ENCODE peak calls at places on chromosomes 3 and 15, in eight cellular contexts. One of them, this sample, is unnamed.

GRCh38 chr3:125694761-125695294 is 99.5 kb upstream of the OSBPL11 start:
- DNase-seq in uterus: no peak
- DNase-seq in RWPE1: no peak
- DNase-seq in choroid plexus epithelial cell: no peak
- DNase-seq in foreskin fibroblast: no peak
- DNase-seq in astrocyte of the spinal cord: no peak
- DNase-seq in NB4: no peak
- DNase-seq in mesothelial cell of epicardium: no peak
- DNase-seq in this sample: no peak

GRCh38 chr3:68705695-68706429 is 226.5 kb downstream of the TAFA4 start:
- DNase-seq in uterus: no peak
- DNase-seq in RWPE1: no peak
- DNase-seq in choroid plexus epithelial cell: no peak
- DNase-seq in foreskin fibroblast: no peak
- DNase-seq in astrocyte of the spinal cord: no peak
- DNase-seq in NB4: no peak
- DNase-seq in mesothelial cell of epicardium: no peak
- DNase-seq in this sample: no peak

GRCh38 chr3:108342829-108343478 is 46.6 kb downstream of the HHLA2 start:
- DNase-seq in uterus: no peak
- DNase-seq in RWPE1: no peak
- DNase-seq in choroid plexus epithelial cell: peak
- DNase-seq in foreskin fibroblast: peak
- DNase-seq in astrocyte of the spinal cord: peak
- DNase-seq in NB4: no peak
- DNase-seq in mesothelial cell of epicardium: no peak
- DNase-seq in this sample: no peak

GRCh38 chr15:25178835-25179672 is 224.3 kb downstream of the SNRPN start:
- DNase-seq in uterus: peak
- DNase-seq in RWPE1: no peak
- DNase-seq in choroid plexus epithelial cell: no peak
- DNase-seq in foreskin fibroblast: no peak
- DNase-seq in astrocyte of the spinal cord: no peak
- DNase-seq in NB4: no peak
- DNase-seq in mesothelial cell of epicardium: peak
- DNase-seq in this sample: no peak

GRCh38 chr3:108430540-108430939 is 79.9 kb downstream of the MYH15 start:
- DNase-seq in uterus: no peak
- DNase-seq in RWPE1: no peak
- DNase-seq in choroid plexus epithelial cell: no peak
- DNase-seq in foreskin fibroblast: no peak
- DNase-seq in astrocyte of the spinal cord: peak
- DNase-seq in NB4: no peak
- DNase-seq in mesothelial cell of epicardium: no peak
- DNase-seq in this sample: no peak

GRCh38 chr3:112734171-112734570 is 93.2 kb upstream of the CCDC80 start:
- DNase-seq in uterus: no peak
- DNase-seq in RWPE1: no peak
- DNase-seq in choroid plexus epithelial cell: peak
- DNase-seq in foreskin fibroblast: peak
- DNase-seq in astrocyte of the spinal cord: no peak
- DNase-seq in NB4: no peak
- DNase-seq in mesothelial cell of epicardium: no peak
- DNase-seq in this sample: no peak

GRCh38 chr3:128794067-128794768 is 68.2 kb downstream of the RAB7A start:
- DNase-seq in uterus: no peak
- DNase-seq in RWPE1: peak
- DNase-seq in choroid plexus epithelial cell: peak
- DNase-seq in foreskin fibroblast: peak
- DNase-seq in astrocyte of the spinal cord: peak
- DNase-seq in NB4: peak
- DNase-seq in mesothelial cell of epicardium: no peak
- DNase-seq in this sample: no peak

GRCh38 chr15:38050988-38051387 is 116.5 kb downstream of the TMCO5A start:
- DNase-seq in uterus: no peak
- DNase-seq in RWPE1: no peak
- DNase-seq in choroid plexus epithelial cell: no peak
- DNase-seq in foreskin fibroblast: peak
- DNase-seq in astrocyte of the spinal cord: no peak
- DNase-seq in NB4: no peak
- DNase-seq in mesothelial cell of epicardium: no peak
- DNase-seq in this sample: no peak

GRCh38 chr3:134030801-134031619 is 1.3 kb upstream of the SLCO2A1 start:
- DNase-seq in uterus: no peak
- DNase-seq in RWPE1: no peak
- DNase-seq in choroid plexus epithelial cell: no peak
- DNase-seq in foreskin fibroblast: no peak
- DNase-seq in astrocyte of the spinal cord: no peak
- DNase-seq in NB4: no peak
- DNase-seq in mesothelial cell of epicardium: no peak
- DNase-seq in this sample: no peak

GRCh38 chr15:49843725-49844124 is 222.9 kb downstream of the DTWD1 start:
- DNase-seq in uterus: no peak
- DNase-seq in RWPE1: no peak
- DNase-seq in choroid plexus epithelial cell: peak
- DNase-seq in foreskin fibroblast: peak
- DNase-seq in astrocyte of the spinal cord: peak
- DNase-seq in NB4: no peak
- DNase-seq in mesothelial cell of epicardium: no peak
- DNase-seq in this sample: no peak

GRCh38 chr15:78374436-78375393 is 34.6 kb downstream of the CRABP1 start:
- DNase-seq in uterus: no peak
- DNase-seq in RWPE1: peak
- DNase-seq in choroid plexus epithelial cell: no peak
- DNase-seq in foreskin fibroblast: no peak
- DNase-seq in astrocyte of the spinal cord: no peak
- DNase-seq in NB4: peak
- DNase-seq in mesothelial cell of epicardium: no peak
- DNase-seq in this sample: no peak

GRCh38 chr15:85618956-85619491 is 175.7 kb downstream of the KLHL25 start:
- DNase-seq in uterus: peak
- DNase-seq in RWPE1: peak
- DNase-seq in choroid plexus epithelial cell: peak
- DNase-seq in foreskin fibroblast: peak
- DNase-seq in astrocyte of the spinal cord: peak
- DNase-seq in NB4: peak
- DNase-seq in mesothelial cell of epicardium: no peak
- DNase-seq in this sample: peak

GRCh38 chr15:89051875-89052274 is 36.4 kb upstream of the ABHD2 start:
- DNase-seq in uterus: no peak
- DNase-seq in RWPE1: no peak
- DNase-seq in choroid plexus epithelial cell: peak
- DNase-seq in foreskin fibroblast: peak
- DNase-seq in astrocyte of the spinal cord: peak
- DNase-seq in NB4: no peak
- DNase-seq in mesothelial cell of epicardium: no peak
- DNase-seq in this sample: no peak

GRCh38 chr3:186264608-186265400 is 97.2 kb downstream of the DGKG start:
- DNase-seq in uterus: no peak
- DNase-seq in RWPE1: no peak
- DNase-seq in choroid plexus epithelial cell: no peak
- DNase-seq in foreskin fibroblast: no peak
- DNase-seq in astrocyte of the spinal cord: no peak
- DNase-seq in NB4: no peak
- DNase-seq in mesothelial cell of epicardium: no peak
- DNase-seq in this sample: no peak

GRCh38 chr3:186273586-186273985 is 88.4 kb downstream of the DGKG start:
- DNase-seq in uterus: no peak
- DNase-seq in RWPE1: no peak
- DNase-seq in choroid plexus epithelial cell: no peak
- DNase-seq in foreskin fibroblast: no peak
- DNase-seq in astrocyte of the spinal cord: no peak
- DNase-seq in NB4: no peak
- DNase-seq in mesothelial cell of epicardium: no peak
- DNase-seq in this sample: no peak

GRCh38 chr3:186267758-186268157 is 94.3 kb downstream of the DGKG start:
- DNase-seq in uterus: no peak
- DNase-seq in RWPE1: no peak
- DNase-seq in choroid plexus epithelial cell: no peak
- DNase-seq in foreskin fibroblast: no peak
- DNase-seq in astrocyte of the spinal cord: no peak
- DNase-seq in NB4: no peak
- DNase-seq in mesothelial cell of epicardium: no peak
- DNase-seq in this sample: no peak

GRCh38 chr3:186270711-186271110 is 91.3 kb downstream of the DGKG start:
- DNase-seq in uterus: no peak
- DNase-seq in RWPE1: no peak
- DNase-seq in choroid plexus epithelial cell: no peak
- DNase-seq in foreskin fibroblast: no peak
- DNase-seq in astrocyte of the spinal cord: no peak
- DNase-seq in NB4: no peak
- DNase-seq in mesothelial cell of epicardium: no peak
- DNase-seq in this sample: no peak

DNA sequence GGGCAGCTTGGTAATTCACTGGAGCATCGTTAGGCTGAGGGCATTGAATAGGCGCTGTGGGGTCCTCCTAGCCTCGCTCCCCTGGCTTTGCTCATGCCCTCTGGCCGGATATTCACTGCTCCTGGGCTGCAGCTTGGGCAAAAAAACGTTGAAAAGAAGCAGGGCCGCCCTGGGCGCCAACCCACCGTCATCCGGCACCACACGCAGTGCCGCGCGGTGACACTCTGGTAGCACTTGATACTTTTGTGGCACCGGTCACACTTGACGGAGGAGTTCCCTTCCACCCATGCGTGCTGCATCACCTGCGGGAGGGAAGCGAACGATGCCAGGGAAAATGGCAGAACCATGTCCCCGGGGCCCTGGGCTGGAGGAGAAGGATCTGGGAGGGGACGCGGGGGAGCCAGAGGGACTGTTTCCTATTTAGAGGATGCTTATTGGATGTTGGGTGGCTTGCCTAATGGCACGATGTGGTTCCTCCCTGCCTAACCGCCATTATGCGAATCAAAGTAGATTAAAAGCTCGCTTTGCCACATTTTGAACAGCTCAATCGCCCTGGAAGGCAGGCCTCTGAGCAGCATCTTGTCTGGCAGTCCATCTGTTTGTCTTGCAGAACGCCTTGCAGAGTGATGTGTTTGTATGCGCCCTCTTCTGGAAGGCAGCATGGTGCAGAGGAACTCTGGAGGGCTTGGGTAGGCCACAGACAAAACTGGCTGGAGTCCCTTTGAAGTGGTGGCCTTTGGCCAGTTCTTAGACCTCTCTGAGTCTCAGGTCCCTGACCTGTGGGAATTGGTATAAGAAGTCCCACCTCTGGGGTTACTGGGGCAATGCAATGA is 93.2 kb downstream of the DGKG start:
- DNase-seq in uterus: no peak
- DNase-seq in RWPE1: no peak
- DNase-seq in choroid plexus epithelial cell: peak
- DNase-seq in foreskin fibroblast: peak
- DNase-seq in astrocyte of the spinal cord: no peak
- DNase-seq in NB4: peak
- DNase-seq in mesothelial cell of epicardium: no peak
- DNase-seq in this sample: no peak
- TF ChIP-seq CTCF in uterus: no peak
- TF ChIP-seq CTCF in RWPE1: no peak
- TF ChIP-seq CTCF in choroid plexus epithelial cell: peak
- TF ChIP-seq CTCF in foreskin fibroblast: peak
- TF ChIP-seq CTCF in astrocyte of the spinal cord: peak
- TF ChIP-seq CTCF in NB4: peak
- TF ChIP-seq CTCF in mesothelial cell of epicardium: no peak
- TF ChIP-seq CTCF in this sample: no peak

DNA sequence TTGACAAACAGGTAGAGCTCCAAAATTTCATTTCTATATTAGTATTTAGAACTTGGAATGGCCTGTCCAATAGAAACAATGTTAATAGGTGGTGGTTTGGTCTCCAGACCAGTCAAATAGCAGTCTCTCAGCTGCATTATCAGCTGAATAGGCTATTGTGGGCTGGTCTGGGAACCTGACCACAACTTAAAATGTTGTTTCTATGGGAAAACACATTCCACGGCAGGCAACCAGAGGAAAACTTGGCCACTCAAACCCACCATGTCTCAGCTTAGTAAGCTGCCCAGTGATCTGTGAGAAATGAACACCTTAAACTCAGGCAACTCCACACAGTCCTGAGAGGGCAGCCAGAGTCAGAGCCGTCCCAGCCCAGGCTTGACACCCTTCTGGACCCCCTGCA is 20.4 kb downstream of the FBN1 start:
- DNase-seq in uterus: no peak
- DNase-seq in RWPE1: no peak
- DNase-seq in choroid plexus epithelial cell: no peak
- DNase-seq in foreskin fibroblast: no peak
- DNase-seq in astrocyte of the spinal cord: peak
- DNase-seq in NB4: no peak
- DNase-seq in mesothelial cell of epicardium: no peak
- DNase-seq in this sample: no peak
- TF ChIP-seq CTCF in uterus: no peak
- TF ChIP-seq CTCF in RWPE1: no peak
- TF ChIP-seq CTCF in choroid plexus epithelial cell: no peak
- TF ChIP-seq CTCF in foreskin fibroblast: no peak
- TF ChIP-seq CTCF in astrocyte of the spinal cord: no peak
- TF ChIP-seq CTCF in NB4: no peak
- TF ChIP-seq CTCF in mesothelial cell of epicardium: no peak
- TF ChIP-seq CTCF in this sample: no peak

DNA sequence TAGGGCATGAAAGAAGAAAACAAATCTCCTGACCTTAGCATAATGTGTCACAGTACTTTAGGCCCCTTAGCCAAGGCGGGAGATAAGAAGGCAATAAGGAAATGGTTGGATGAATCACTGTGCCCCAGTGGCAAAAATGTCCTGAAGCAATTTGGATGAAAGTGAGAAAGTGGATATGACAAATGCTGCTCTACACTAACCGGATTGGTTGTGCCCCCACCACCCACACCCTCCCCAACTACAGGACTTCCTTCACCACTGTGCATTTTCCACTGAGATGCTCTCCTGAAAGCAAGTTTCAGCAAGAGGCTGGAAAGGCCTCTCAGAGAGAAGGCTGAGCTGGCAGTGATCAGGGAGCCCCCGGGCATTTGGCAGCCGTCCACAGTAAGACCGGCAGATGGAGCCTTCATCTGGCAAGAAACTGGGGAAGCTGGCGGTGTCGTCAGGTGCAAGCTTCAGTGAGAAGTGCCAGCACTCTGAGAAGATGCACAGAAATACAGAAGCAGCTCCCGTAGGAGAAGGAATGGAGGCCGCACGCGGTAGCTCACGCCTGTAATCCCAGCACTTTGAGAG is 63.8 kb downstream of the ATP1B3 start:
- DNase-seq in uterus: no peak
- DNase-seq in RWPE1: peak
- DNase-seq in choroid plexus epithelial cell: peak
- DNase-seq in foreskin fibroblast: peak
- DNase-seq in astrocyte of the spinal cord: peak
- DNase-seq in NB4: no peak
- DNase-seq in mesothelial cell of epicardium: peak
- DNase-seq in this sample: no peak
- TF ChIP-seq CTCF in uterus: no peak
- TF ChIP-seq CTCF in RWPE1: no peak
- TF ChIP-seq CTCF in choroid plexus epithelial cell: no peak
- TF ChIP-seq CTCF in foreskin fibroblast: no peak
- TF ChIP-seq CTCF in astrocyte of the spinal cord: no peak
- TF ChIP-seq CTCF in NB4: no peak
- TF ChIP-seq CTCF in mesothelial cell of epicardium: no peak
- TF ChIP-seq CTCF in this sample: no peak

DNA sequence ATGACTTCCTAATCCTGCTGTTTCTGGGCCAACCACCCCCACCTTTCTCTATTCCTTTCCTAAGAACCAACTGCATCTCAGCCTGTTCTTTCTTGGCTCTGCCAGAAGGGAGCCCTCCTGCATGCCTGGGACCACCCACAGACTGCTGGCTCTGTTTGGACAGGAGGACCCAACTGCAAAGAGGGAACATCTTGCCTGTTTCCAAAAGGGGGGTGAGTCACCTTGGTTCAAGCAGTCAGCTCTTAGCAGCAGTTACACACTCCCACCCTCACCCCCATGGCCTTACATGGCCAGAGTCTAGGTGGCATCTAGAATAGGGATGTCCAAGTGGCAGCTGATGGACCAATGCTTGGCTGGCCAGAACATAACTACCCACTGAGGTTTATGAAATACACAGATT is 116.1 kb upstream of the PRICKLE2 start:
- DNase-seq in uterus: peak
- DNase-seq in RWPE1: no peak
- DNase-seq in choroid plexus epithelial cell: peak
- DNase-seq in foreskin fibroblast: peak
- DNase-seq in astrocyte of the spinal cord: no peak
- DNase-seq in NB4: no peak
- DNase-seq in mesothelial cell of epicardium: no peak
- DNase-seq in this sample: no peak
- TF ChIP-seq CTCF in uterus: no peak
- TF ChIP-seq CTCF in RWPE1: no peak
- TF ChIP-seq CTCF in choroid plexus epithelial cell: no peak
- TF ChIP-seq CTCF in foreskin fibroblast: no peak
- TF ChIP-seq CTCF in astrocyte of the spinal cord: no peak
- TF ChIP-seq CTCF in NB4: no peak
- TF ChIP-seq CTCF in mesothelial cell of epicardium: no peak
- TF ChIP-seq CTCF in this sample: no peak